ENCODE peak calls at places on chromosomes 3 and 15, in four cellular contexts. J, K, T and B are unnamed samples.

GRCh38 chr15:47588968-47589367 is 128.3 kb upstream of the SEMA6D start:
- DNase-seq in J (no peak), K (no peak), T (no peak), B (no peak)

GRCh38 chr3:72574144-72574543 is 274.1 kb downstream of the SHQ1 start:
- DNase-seq in J (no peak), K (no peak), T (no peak), B (no peak)

GRCh38 chr3:10883478-10884234 is 67.6 kb downstream of the SLC6A11 start:
- DNase-seq in J (no peak), K (peak; percentile 2), T (no peak), B (no peak)

GRCh38 chr3:46996689-46997452 is 17.4 kb downstream of the NBEAL2 start:
- DNase-seq in J (no peak), K (no peak), T (no peak), B (no peak)

GRCh38 chr15:39629376-39629775 is 48.5 kb downstream of the THBS1 start:
- DNase-seq in J (no peak), K (no peak), T (no peak), B (no peak)

GRCh38 chr3:57855281-57855680 is 99.2 kb downstream of the SLMAP start:
- DNase-seq in J (peak; percentile 62), K (peak; percentile 61), T (no peak), B (no peak)

GRCh38 chr15:45228931-45229330 is 23.1 kb upstream of the SLC28A2 start:
- DNase-seq in J (no peak), K (no peak), T (no peak), B (no peak)

GRCh38 chr15:52021892-52022540 is 3.0 kb downstream of the MAPK6 start:
- DNase-seq in J (no peak), K (no peak), T (no peak), B (no peak)

GRCh38 chr3:13480340-13481318 is 523 bp downstream of the HDAC11 start:
- DNase-seq in J (no peak), K (peak; percentile 28), T (no peak), B (no peak)

GRCh38 chr15:99104788-99105515 is at the start of gene SYNM:
- DNase-seq in J (peak; percentile 78), K (peak; percentile 68), T (peak; percentile 94), B (no peak)

GRCh38 chr3:69389520-69390248 is 3.8 kb upstream of the FRMD4B start:
- DNase-seq in J (no peak), K (no peak), T (no peak), B (no peak)

GRCh38 chr3:187132666-187133065 is 6.6 kb downstream of the RPL39L start:
- DNase-seq in J (no peak), K (no peak), T (no peak), B (no peak)

GRCh38 chr3:89212614-89213013 is 105.2 kb downstream of the EPHA3 start:
- DNase-seq in J (no peak), K (no peak), T (no peak), B (no peak)

GRCh38 chr3:133956333-133956732 is 60.7 kb upstream of the RAB6B start:
- DNase-seq in J (no peak), K (no peak), T (no peak), B (no peak)

GRCh38 chr15:76325704-76326103 is 10.9 kb upstream of the ISL2 start:
- DNase-seq in J (no peak), K (no peak), T (no peak), B (no peak)

GRCh38 chr15:67880651-67881182 is 40.9 kb upstream of the RNU6-1 start:
- DNase-seq in J (no peak), K (peak; percentile 28), T (no peak), B (no peak)

GRCh38 chr3:113885050-113885449 is 46.5 kb downstream of the GRAMD1C start:
- DNase-seq in J (no peak), K (no peak), T (no peak), B (no peak)

GRCh38 chr3:113895964-113896363 is 51.8 kb upstream of the ZDHHC23 start:
- DNase-seq in J (no peak), K (no peak), T (no peak), B (no peak)

GRCh38 chr3:113894927-113895326 is 52.9 kb upstream of the ZDHHC23 start:
- DNase-seq in J (no peak), K (no peak), T (no peak), B (no peak)

GRCh38 chr3:113890256-113890900 is 51.8 kb downstream of the GRAMD1C start:
- DNase-seq in J (no peak), K (no peak), T (no peak), B (no peak)
- TF ChIP-seq CTCF in J (no peak), K (no peak), T (no peak), B (no peak)

GRCh38 chr3:114380233-114380645 is 86.4 kb downstream of the TIGIT start:
- DNase-seq in J (peak; percentile 91), K (peak; percentile 88), T (peak; percentile 65), B (peak; percentile 58)

GRCh38 chr3:114389156-114389555 is 95.3 kb downstream of the TIGIT start:
- DNase-seq in J (no peak), K (no peak), T (no peak), B (no peak)

GRCh38 chr3:114383875-114384557 is 90.2 kb downstream of the TIGIT start:
- DNase-seq in J (peak; percentile 92), K (peak; percentile 91), T (peak; percentile 86), B (peak; percentile 38)

GRCh38 chr3:114379266-114379665 is 85.4 kb downstream of the TIGIT start:
- DNase-seq in J (no peak), K (no peak), T (no peak), B (no peak)

DNA sequence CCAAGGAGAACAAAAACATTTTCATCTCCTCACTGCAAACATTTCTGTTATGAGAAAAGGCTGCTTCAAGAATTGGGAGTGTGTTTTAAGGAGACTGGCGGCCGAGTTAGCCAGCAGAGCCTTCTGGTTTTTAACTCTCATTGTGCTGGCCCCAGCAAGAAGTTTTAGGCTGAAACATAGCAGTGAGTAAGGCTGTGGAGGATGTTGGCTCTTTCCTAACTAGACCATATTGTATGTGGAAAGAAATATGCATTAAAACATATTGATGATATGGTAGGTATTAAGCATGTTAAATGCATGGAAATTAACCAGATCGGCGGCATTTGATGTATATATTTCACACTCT is 90.7 kb downstream of the TIGIT start:
- DNase-seq in J (no peak), K (no peak), T (no peak), B (no peak)
- H3K4me3 ChIP-seq in J (peak overlapping the region; percentile 41), K (no peak overlapping the region), T (peak overlapping the region; percentile 52), B (peak overlapping the region; percentile 48)

GRCh38 chr3:76576201-76576600 is 463.7 kb upstream of the ROBO2 start:
- DNase-seq in J (no peak), K (no peak), T (no peak), B (no peak)

GRCh38 chr3:76565496-76566210 is 474.2 kb upstream of the ROBO2 start:
- DNase-seq in J (no peak), K (no peak), T (no peak), B (no peak)

GRCh38 chr3:76566904-76567303 is 473.0 kb upstream of the ROBO2 start:
- DNase-seq in J (no peak), K (no peak), T (no peak), B (no peak)

GRCh38 chr3:76566211-76566534 is 473.7 kb upstream of the ROBO2 start:
- DNase-seq in J (no peak), K (no peak), T (no peak), B (no peak)

DNA sequence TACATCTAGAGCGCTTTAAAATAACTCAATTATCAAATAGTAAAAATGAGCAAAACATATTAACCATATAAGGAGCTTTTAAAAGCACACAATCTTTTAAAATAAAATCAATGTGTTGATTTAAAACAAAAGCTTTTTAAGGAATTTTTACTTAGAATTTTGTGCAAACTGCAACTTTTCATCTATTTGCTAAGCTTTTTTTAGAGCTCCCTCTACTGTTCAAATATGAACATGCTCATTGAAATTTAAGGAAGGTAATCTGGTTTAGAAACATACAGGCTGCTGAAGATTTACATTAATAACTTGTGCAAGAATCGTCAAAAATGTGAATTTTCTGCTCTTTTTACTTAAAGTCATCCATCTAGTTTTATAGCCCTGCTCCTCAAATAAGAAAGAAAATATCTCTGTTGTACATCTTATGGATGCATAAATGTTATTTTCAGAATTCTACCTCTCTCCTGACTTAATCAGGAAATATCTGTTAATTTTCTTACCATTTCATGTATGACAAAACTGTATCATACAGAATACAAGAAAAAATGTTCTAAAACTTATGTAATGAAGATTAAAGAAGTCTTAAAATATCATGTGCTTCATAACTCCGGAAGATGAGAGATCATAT is 469.4 kb upstream of the ROBO2 start:
- DNase-seq in J (peak; percentile 63), K (peak; percentile 4), T (no peak), B (no peak)
- TF ChIP-seq CTCF in J (peak; percentile 65), K (peak; percentile 58), T (peak; percentile 48), B (peak; percentile 9)

GRCh38 chr3:188217011-188217463 is 63.1 kb downstream of the LPP start:
- DNase-seq in J (no peak), K (no peak), T (no peak), B (no peak)
- H3K4me3 ChIP-seq in J (no peak overlapping the region), K (no peak overlapping the region), T (peak overlapping the region; percentile 54), B (no peak overlapping the region)

GRCh38 chr3:64939747-64940450 is 252.1 kb upstream of the ADAMTS9 start:
- DNase-seq in J (no peak), K (no peak), T (no peak), B (no peak)
- TF ChIP-seq CTCF in J (no peak), K (no peak), T (no peak), B (no peak)

GRCh38 chr3:54087581-54088410 is 34.6 kb upstream of the CACNA2D3 start:
- DNase-seq in J (no peak), K (no peak), T (no peak), B (no peak)
- H3K4me3 ChIP-seq in J (no peak overlapping the region), K (no peak overlapping the region), T (no peak overlapping the region), B (no peak overlapping the region)

DNA sequence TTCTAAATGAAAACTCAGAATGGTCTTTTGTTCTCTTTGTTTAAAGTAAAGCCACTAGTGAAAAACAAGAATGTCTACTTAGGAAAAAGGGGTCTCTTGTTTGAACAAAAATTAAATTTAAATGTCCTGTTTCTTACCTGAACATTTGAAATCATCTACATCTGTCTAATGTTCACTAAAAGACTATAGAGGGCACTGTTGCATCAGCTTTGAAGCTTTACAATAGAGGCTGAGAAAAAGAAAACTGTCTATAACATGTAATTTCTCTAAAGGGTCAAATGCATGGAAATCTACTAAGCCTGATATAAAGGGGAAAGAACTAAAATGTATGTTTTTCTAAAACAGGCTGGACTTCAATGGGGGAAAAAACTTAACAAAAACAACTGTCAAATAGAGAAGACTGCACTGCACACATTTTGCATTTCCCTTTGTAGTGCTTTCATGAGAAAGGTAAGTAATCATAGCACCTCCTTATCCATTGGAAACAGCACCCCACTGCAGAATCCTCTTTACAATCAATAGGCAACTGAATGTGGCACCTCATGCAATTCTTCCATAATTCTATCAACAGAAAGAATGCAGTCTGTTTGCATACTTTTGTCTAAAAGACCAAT is 26.3 kb downstream of the DPH6 start:
- DNase-seq in J (peak; percentile 75), K (peak; percentile 70), T (no peak), B (peak; percentile 4)
- TF ChIP-seq CTCF in J (peak; percentile 50), K (peak; percentile 66), T (peak; percentile 58), B (peak; percentile 41)

GRCh38 chr3:170425491-170426239 is 7.0 kb downstream of the CLDN11 start:
- DNase-seq in J (no peak), K (no peak), T (no peak), B (no peak)
- H3K4me3 ChIP-seq in J (no peak overlapping the region), K (no peak overlapping the region), T (no peak overlapping the region), B (no peak overlapping the region)